ENCODE peak calls at places on chromosomes 6 and 20, in six cellular contexts. H is SK-N-SH, L is K562, U is A549, M is transverse colon, R is ovary. T is an unnamed sample.

GRCh38 chr20:58892126-58892931 is 39.8 kb downstream of the GNAS start:
- DNase-seq in H (peak), L (peak), U (peak), M (peak), R (peak), T (peak)

GRCh38 chr6:138722425-138723371 is 50.9 kb upstream of the CCDC28A start:
- DNase-seq in H (no peak), L (no peak), U (peak), M (no peak), R (no peak), T (no peak)

GRCh38 chr20:47419953-47420352 is 63.5 kb upstream of the ZMYND8 start:
- DNase-seq in H (no peak), L (no peak), U (no peak), M (no peak), R (no peak), T (no peak)

GRCh38 chr6:27669278-27669797 is 196.4 kb upstream of the ZNF184 start:
- DNase-seq in H (no peak), L (no peak), U (no peak), M (no peak), R (peak), T (no peak)

GRCh38 chr20:53316221-53316937 is 277.3 kb downstream of the ZNF217 start:
- DNase-seq in H (no peak), L (no peak), U (no peak), M (no peak), R (no peak), T (no peak)

GRCh38 chr6:110415297-110415916 is at the start of gene DDO:
- DNase-seq in H (no peak), L (no peak), U (no peak), M (peak), R (peak), T (peak)

GRCh38 chr6:169869301-169869700 is 117.9 kb downstream of the ERMARD start:
- DNase-seq in H (no peak), L (no peak), U (no peak), M (no peak), R (peak), T (no peak)

GRCh38 chr6:77763124-77763523 is 110.3 kb downstream of the MEI4 start:
- DNase-seq in H (no peak), L (no peak), U (no peak), M (no peak), R (no peak), T (no peak)

GRCh38 chr6:155171747-155172191 is 92.0 kb upstream of the CLDN20 start:
- DNase-seq in H (no peak), L (no peak), U (no peak), M (no peak), R (no peak), T (no peak)

GRCh38 chr6:54633601-54634000 is 213.0 kb upstream of the FAM83B start:
- DNase-seq in H (no peak), L (no peak), U (no peak), M (no peak), R (no peak), T (no peak)

GRCh38 chr6:89794324-89794723 is 25.3 kb downstream of the MDN1 start:
- DNase-seq in H (no peak), L (no peak), U (no peak), M (no peak), R (no peak), T (no peak)

GRCh38 chr20:1327827-1328679 is 886 bp downstream of the SDCBP2 start:
- DNase-seq in H (no peak), L (no peak), U (no peak), M (peak), R (peak), T (peak)

GRCh38 chr20:40670251-40670650 is 18.8 kb downstream of the MAFB start:
- DNase-seq in H (no peak), L (peak), U (no peak), M (no peak), R (no peak), T (no peak)

GRCh38 chr20:14919473-14920157 is 582.2 kb upstream of the FLRT3 start:
- DNase-seq in H (no peak), L (no peak), U (peak), M (peak), R (no peak), T (no peak)

GRCh38 chr6:142326539-142326938 is 24.7 kb downstream of the ADGRG6 start:
- DNase-seq in H (no peak), L (no peak), U (no peak), M (no peak), R (no peak), T (no peak)

GRCh38 chr6:81751388-81752083 is 945 bp downstream of the TENT5A start:
- DNase-seq in H (no peak), L (no peak), U (peak), M (peak), R (peak), T (peak)

GRCh38 chr20:34986311-34987287 is 30.9 kb downstream of the MYH7B start:
- DNase-seq in H (no peak), L (no peak), U (no peak), M (no peak), R (no peak), T (no peak)

GRCh38 chr6:35521235-35521634 is 8.5 kb upstream of the TULP1 start:
- DNase-seq in H (peak), L (no peak), U (no peak), M (no peak), R (no peak), T (no peak)

GRCh38 chr6:112936476-112936875 is 589.3 kb downstream of the RFPL4B start:
- DNase-seq in H (no peak), L (no peak), U (no peak), M (no peak), R (no peak), T (no peak)

DNA sequence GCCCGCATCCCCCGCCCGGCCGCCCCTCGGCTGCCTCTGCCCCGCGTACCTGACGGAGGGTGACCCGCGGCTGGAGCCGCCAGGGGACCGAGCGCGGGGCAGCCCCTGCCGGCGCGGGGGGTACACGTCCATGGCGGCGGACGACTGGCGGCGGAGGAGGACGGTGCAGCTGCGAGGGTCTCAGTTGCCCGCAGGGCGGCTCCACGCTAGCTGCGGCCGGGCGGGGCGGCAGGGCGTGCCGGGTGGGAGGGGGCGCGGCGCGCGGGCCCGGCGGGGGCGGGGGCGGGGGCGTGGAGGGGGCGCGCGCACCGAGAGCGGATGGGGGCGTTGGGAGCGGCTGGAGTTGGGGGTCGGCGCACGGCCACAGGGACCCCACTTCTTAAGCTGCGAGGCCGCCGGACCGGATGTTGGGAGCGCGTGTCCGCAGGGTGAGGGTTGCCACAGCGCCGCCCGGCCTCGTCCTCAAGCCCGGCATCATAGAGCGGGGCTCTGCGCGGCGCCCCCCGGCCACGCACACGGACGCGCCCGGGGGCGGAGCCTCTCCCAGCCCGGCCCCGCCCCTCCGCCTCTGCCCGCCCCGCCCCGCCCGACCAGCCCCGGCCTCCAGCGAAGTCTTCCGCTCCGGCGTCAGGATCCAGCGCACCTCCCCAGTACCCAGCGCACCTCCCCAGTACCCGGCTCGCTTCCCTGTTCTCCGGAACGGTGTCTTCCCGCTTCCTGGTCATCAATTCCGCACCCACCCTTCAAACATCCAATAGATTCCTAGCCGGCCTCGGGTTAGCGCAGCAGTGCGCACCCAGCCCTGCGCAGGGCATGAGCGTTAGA is at the start of gene DNAAF9:
- DNase-seq in H (peak), L (peak), U (peak), M (peak), R (peak), T (peak)
- TF ChIP-seq EP300 in H (no peak), L (no peak), U (no peak), M (no peak), R (no peak), T (no peak)

DNA sequence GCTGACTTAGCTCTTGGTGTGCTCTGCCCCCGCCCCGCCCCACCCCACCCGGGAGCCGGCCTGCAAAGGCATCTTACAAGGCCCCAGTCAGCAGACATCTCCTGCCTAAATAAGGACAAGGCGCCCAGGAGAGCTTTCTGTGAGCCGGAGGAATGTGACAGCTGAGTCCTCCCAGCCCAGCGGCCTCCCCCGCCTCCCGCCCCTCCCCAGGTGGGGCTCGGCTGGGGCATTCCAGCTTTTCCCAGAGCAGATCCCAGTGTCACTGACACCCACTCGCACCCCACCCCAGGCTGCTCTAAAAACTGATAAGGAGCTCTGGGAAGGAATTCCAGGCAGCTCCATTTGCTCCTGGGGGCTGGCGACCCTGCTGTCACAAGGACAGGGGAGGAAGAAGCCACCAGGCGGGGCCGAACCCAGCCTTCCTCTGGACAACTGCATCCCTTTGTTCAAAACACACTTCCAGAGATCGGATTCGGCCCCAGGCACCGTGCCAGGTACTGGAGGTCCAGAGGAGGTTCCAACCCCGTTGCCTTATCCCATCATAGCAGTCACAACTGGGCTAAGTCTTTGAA is 49.7 kb downstream of the JPH2 start:
- DNase-seq in H (no peak), L (no peak), U (peak), M (peak), R (peak), T (no peak)
- TF ChIP-seq EP300 in H (no peak), L (no peak), U (no peak), M (no peak), R (no peak), T (no peak)

GRCh38 chr6:4340544-4340943 is 205.2 kb upstream of the ECI2 start:
- DNase-seq in H (no peak), L (no peak), U (no peak), M (no peak), R (no peak), T (no peak)

GRCh38 chr6:4338884-4339283 is 203.5 kb upstream of the ECI2 start:
- DNase-seq in H (no peak), L (no peak), U (no peak), M (no peak), R (no peak), T (no peak)

GRCh38 chr6:4336084-4336483 is 200.7 kb upstream of the ECI2 start:
- DNase-seq in H (no peak), L (no peak), U (no peak), M (no peak), R (no peak), T (no peak)

GRCh38 chr6:4341078-4341797 is 205.9 kb upstream of the ECI2 start:
- DNase-seq in H (no peak), L (no peak), U (no peak), M (no peak), R (no peak), T (no peak)

GRCh38 chr6:4336778-4337442 is 201.5 kb upstream of the ECI2 start:
- DNase-seq in H (no peak), L (no peak), U (no peak), M (no peak), R (no peak), T (no peak)
- TF ChIP-seq EP300 in H (no peak), L (peak), U (no peak), M (no peak), R (no peak), T (no peak)

GRCh38 chr20:22536956-22537756 is 47.2 kb downstream of the FOXA2 start:
- DNase-seq in H (no peak), L (no peak), U (no peak), M (no peak), R (no peak), T (no peak)

GRCh38 chr20:22544462-22544861 is 39.9 kb downstream of the FOXA2 start:
- DNase-seq in H (no peak), L (no peak), U (no peak), M (no peak), R (no peak), T (no peak)

GRCh38 chr20:22545045-22545444 is 39.3 kb downstream of the FOXA2 start:
- DNase-seq in H (no peak), L (no peak), U (no peak), M (no peak), R (no peak), T (no peak)

GRCh38 chr20:22546344-22546743 is 38.0 kb downstream of the FOXA2 start:
- DNase-seq in H (no peak), L (no peak), U (no peak), M (no peak), R (no peak), T (no peak)

DNA sequence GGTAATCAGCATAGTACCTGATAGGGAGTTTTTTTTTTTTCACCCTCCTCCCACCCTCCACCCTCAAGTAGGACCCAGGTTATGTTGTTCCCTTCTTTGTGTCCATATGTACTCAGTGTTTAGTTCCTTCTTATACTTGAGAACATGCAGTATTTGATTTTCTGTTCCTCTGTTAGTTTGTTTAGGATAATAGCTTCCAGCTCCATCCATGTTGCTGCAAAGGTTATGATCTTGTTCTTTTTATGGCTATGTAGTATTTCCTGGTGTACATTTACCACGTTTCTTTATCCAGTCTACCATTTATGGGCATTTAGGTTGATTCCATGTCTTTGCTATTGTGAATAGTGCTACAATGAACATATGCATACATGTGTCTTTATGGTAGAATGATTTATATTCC is 41.9 kb downstream of the FOXA2 start:
- DNase-seq in H (no peak), L (no peak), U (no peak), M (no peak), R (no peak), T (no peak)
- TF ChIP-seq EP300 in H (no peak), L (no peak), U (no peak), M (no peak), R (no peak), T (no peak)

T was measured in upper lobe of left lung.